ENCODE peak calls at places on chromosomes 1 and 21, in five cellular contexts. O is uterus, H is WTC11, B is stomach, S is omental fat pad. I is an unnamed sample.

GRCh38 chr1:100921110-100921706 is 25.3 kb downstream of the SLC30A7 start:
- DNase-seq in O (no peak), B (no peak), S (no peak), H (no peak), I (no peak)

GRCh38 chr1:29890201-29890959 is 654.1 kb downstream of the PTPRU start:
- DNase-seq in O (no peak), B (no peak), S (no peak), H (no peak), I (no peak)

GRCh38 chr21:36504067-36505058 is 24.4 kb upstream of the CLDN14 start:
- DNase-seq in S (no peak), H (peak), O (no peak), B (no peak), I (no peak)

GRCh38 chr1:33512612-33513011 is 40.2 kb downstream of the ZSCAN20 start:
- DNase-seq in B (no peak), H (no peak), O (no peak), S (no peak), I (no peak)

GRCh38 chr1:3482590-3482899 is 28.1 kb downstream of the ARHGEF16 start:
- DNase-seq in S (no peak), O (no peak), H (no peak), B (no peak), I (no peak)

GRCh38 chr1:179021873-179022272 is 3.8 kb upstream of the FAM20B start:
- DNase-seq in O (no peak), H (no peak), B (no peak), S (no peak), I (no peak)

GRCh38 chr1:23177438-23178380 is 9.1 kb upstream of the LUZP1 start:
- DNase-seq in S (no peak), H (peak), B (peak), O (peak), I (peak)

GRCh38 chr1:24450321-24450720 is 34.7 kb downstream of the NIPAL3 start:
- DNase-seq in B (no peak), O (no peak), S (no peak), H (no peak), I (no peak)

GRCh38 chr1:16076871-16077250 is 3.4 kb upstream of the FAM131C start:
- DNase-seq in B (no peak), H (no peak), O (no peak), S (no peak), I (no peak)

GRCh38 chr1:95321516-95321915 is 87.5 kb downstream of the RWDD3 start:
- DNase-seq in O (no peak), S (no peak), H (no peak), B (no peak), I (no peak)

GRCh38 chr1:81305997-81306452 is 494.7 kb upstream of the ADGRL2 start:
- DNase-seq in O (no peak), B (no peak), H (no peak), S (no peak), I (no peak)

GRCh38 chr1:91651671-91652071 is 151.0 kb downstream of the CDC7 start:
- DNase-seq in O (peak), B (no peak), H (peak), S (peak), I (no peak)

GRCh38 chr1:119099775-119100174 is 40.7 kb downstream of the WARS2 start:
- DNase-seq in H (no peak), S (no peak), B (no peak), O (no peak), I (no peak)

GRCh38 chr1:198741744-198742143 is 102.9 kb downstream of the PTPRC start:
- DNase-seq in O (no peak), B (no peak), H (peak), S (no peak), I (no peak)

GRCh38 chr1:153629343-153629665 is 1.1 kb downstream of the S100A1 start:
- DNase-seq in B (no peak), H (no peak), O (no peak), S (no peak), I (no peak)

GRCh38 chr1:228185641-228185965 is 20.0 kb downstream of the IBA57 start:
- DNase-seq in B (no peak), S (no peak), H (no peak), O (no peak), I (no peak)

GRCh38 chr1:77977989-77978292 is 931 bp downstream of the FUBP1 start:
- DNase-seq in B (no peak), S (no peak), H (no peak), O (no peak), I (no peak)

GRCh38 chr21:25170681-25171080 is 436.6 kb downstream of the MRPL39 start:
- DNase-seq in O (no peak), H (no peak), B (no peak), S (no peak), I (no peak)

GRCh38 chr1:46413596-46413985 is 19.5 kb downstream of the FAAH start:
- DNase-seq in B (no peak), S (no peak), O (no peak), H (peak), I (no peak)

GRCh38 chr1:178091986-178092745 is 1.7 kb upstream of the RASAL2 start:
- DNase-seq in O (no peak), B (no peak), H (no peak), S (no peak), I (no peak)

GRCh38 chr1:81650741-81651140 is 150.0 kb upstream of the ADGRL2 start:
- DNase-seq in S (no peak), O (no peak), B (no peak), H (no peak), I (no peak)

GRCh38 chr1:112387807-112388206 is 8.2 kb upstream of the CTTNBP2NL start:
- DNase-seq in H (no peak), S (no peak), O (no peak), B (no peak), I (no peak)

GRCh38 chr1:226091461-226091860 is 28.9 kb downstream of the H3-3A start:
- DNase-seq in O (no peak), B (no peak), H (no peak), S (no peak), I (no peak)
- TF ChIP-seq CTCF in O (no peak), B (no peak), H (no peak), S (no peak), I (no peak)

GRCh38 chr1:13762642-13763041 is 62.7 kb downstream of the PRDM2 start:
- DNase-seq in S (no peak), O (no peak), B (no peak), H (no peak), I (no peak)
- TF ChIP-seq CTCF in S (no peak), O (no peak), B (no peak), H (no peak), I (no peak)

DNA sequence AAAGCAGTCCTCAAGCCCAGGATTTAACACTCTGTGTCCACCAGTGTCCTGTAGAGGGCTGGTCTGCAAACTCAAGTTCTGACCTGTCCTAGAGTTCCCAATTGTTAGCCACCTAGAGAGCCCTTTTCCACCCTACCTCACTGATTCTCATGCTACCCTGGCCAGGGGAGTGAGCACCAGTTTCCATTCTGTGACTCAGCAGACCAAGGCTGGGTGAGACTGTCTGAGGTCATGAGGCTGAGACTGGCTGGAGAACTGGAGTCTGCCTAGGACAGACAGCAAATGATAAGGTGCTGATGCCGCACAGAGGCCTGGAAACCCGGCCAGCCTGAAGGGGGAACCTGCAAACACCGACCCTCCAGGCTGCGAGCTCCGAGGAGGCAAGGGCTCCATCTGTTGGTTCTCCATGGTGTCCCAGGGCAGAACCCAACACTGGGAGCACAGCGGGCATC is 13.7 kb downstream of the GLIS1 start:
- DNase-seq in H (peak), S (no peak), B (no peak), O (no peak), I (no peak)
- TF ChIP-seq CTCF in H (no peak), S (no peak), B (no peak), O (no peak), I (no peak)

DNA sequence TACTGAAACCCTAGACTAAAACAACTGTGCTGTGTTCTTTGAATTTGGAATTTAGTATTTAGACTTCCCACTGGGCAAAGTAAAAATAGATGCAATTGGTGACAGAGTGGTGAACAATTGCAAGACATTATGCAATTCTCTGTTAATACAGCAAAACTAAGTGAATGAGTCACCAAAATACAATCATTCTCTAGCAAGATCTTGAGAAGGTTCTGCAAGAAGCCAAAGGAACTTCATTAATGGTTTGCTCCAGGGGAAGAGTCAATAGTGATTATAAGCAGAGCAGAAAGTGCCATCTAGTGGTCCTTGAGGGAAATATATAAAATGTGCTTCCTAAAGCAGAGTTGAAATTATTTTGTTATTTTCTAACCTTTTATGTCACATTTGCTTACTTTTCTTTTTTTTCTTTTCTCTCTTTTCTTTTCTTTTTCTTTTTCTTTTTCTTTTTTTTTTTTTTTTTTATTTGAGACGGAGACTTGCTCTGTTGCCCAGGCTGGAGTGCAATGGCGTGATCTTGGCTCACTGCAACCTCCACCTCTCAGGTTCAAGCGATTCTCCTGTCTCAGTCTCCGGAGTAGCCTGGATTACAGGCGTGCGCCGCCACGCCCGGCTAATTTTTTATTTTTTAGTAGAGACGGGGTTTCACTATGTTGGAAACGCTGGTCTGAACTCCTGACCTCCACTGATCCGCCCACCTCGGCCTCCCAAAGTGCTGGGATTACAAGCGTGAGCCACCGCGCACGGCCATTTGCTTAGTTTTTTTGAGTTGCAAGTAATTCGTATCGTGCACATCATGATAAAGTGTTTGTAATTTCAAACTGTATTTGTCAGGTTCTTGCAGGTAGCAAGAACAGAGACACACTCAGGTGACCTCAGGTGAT is 99.2 kb downstream of the CTH start:
- DNase-seq in O (no peak), H (no peak), S (no peak), B (no peak), I (no peak)
- TF ChIP-seq CTCF in O (peak), H (peak), S (no peak), B (no peak), I (peak)